ENCODE peak calls at places on chromosomes 1 and 21, in eight cellular contexts. L, D, V, H, K, Z, B and A are unnamed samples.

GRCh38 chr1:3775498-3776230 is 3.1 kb downstream of the SMIM1 start:
- DNase-seq in L (peak), D (peak), V (no peak), H (peak), K (peak), Z (peak), B (peak), A (peak)

GRCh38 chr21:32817206-32817605 is 45.7 kb upstream of the PAXBP1 start:
- DNase-seq in L (no peak), D (no peak), V (no peak), H (no peak), K (no peak), Z (peak), B (no peak), A (no peak)

GRCh38 chr1:202173993-202174392 is 13.6 kb upstream of the PTPN7 start:
- DNase-seq in L (no peak), D (no peak), V (no peak), H (no peak), K (no peak), Z (no peak), B (no peak), A (no peak)

GRCh38 chr1:29836626-29837305 is 600.4 kb downstream of the PTPRU start:
- DNase-seq in L (no peak), D (no peak), V (no peak), H (no peak), K (no peak), Z (no peak), B (no peak), A (no peak)

GRCh38 chr21:36323032-36323431 is 3.0 kb downstream of the MORC3 start:
- DNase-seq in L (no peak), D (peak), V (no peak), H (peak), K (no peak), Z (no peak), B (no peak), A (peak)

GRCh38 chr21:39258207-39258606 is 55.2 kb downstream of the BRWD1 start:
- DNase-seq in L (no peak), D (no peak), V (no peak), H (no peak), K (no peak), Z (peak), B (no peak), A (no peak)

GRCh38 chr1:79638382-79638781 is 631.9 kb upstream of the ADGRL4 start:
- DNase-seq in L (no peak), D (no peak), V (no peak), H (no peak), K (no peak), Z (no peak), B (no peak), A (no peak)

GRCh38 chr21:45249626-45250025 is 38.1 kb downstream of the POFUT2 start:
- DNase-seq in L (no peak), D (no peak), V (no peak), H (no peak), K (no peak), Z (no peak), B (no peak), A (no peak)

GRCh38 chr1:118842462-118843201 is 145.5 kb downstream of the TBX15 start:
- DNase-seq in L (no peak), D (no peak), V (no peak), H (no peak), K (no peak), Z (peak), B (no peak), A (no peak)

GRCh38 chr1:83418558-83418957 is 580.4 kb downstream of the TTLL7 start:
- DNase-seq in L (no peak), D (no peak), V (no peak), H (no peak), K (no peak), Z (no peak), B (no peak), A (no peak)

GRCh38 chr1:207850621-207851407 is 60.1 kb downstream of the CD34 start:
- DNase-seq in L (no peak), D (no peak), V (no peak), H (no peak), K (no peak), Z (no peak), B (no peak), A (no peak)

GRCh38 chr1:201471772-201472171 is 2.8 kb upstream of the PHLDA3 start:
- DNase-seq in L (no peak), D (peak), V (no peak), H (peak), K (no peak), Z (no peak), B (no peak), A (peak)

GRCh38 chr1:208183977-208184901 is 59.9 kb downstream of the PLXNA2 start:
- DNase-seq in L (no peak), D (peak), V (no peak), H (peak), K (no peak), Z (peak), B (no peak), A (peak)

GRCh38 chr1:107057197-107058133 is 991 bp downstream of the PRMT6 start:
- DNase-seq in L (peak), D (peak), V (peak), H (peak), K (peak), Z (peak), B (peak), A (peak)

GRCh38 chr1:221708076-221708571 is 33.8 kb downstream of the DUSP10 start:
- DNase-seq in L (peak), D (no peak), V (no peak), H (peak), K (peak), Z (no peak), B (no peak), A (no peak)

GRCh38 chr1:225693085-225693698 is 40.3 kb upstream of the ENAH start:
- DNase-seq in L (no peak), D (no peak), V (no peak), H (no peak), K (no peak), Z (no peak), B (no peak), A (no peak)

GRCh38 chr1:25549273-25550154 is 6.1 kb downstream of the LDLRAP1 start:
- DNase-seq in L (peak), D (no peak), V (no peak), H (no peak), K (peak), Z (peak), B (peak), A (no peak)

GRCh38 chr1:113168946-113169345 is 95.9 kb downstream of the LRIG2 start:
- DNase-seq in L (no peak), D (no peak), V (no peak), H (no peak), K (no peak), Z (no peak), B (no peak), A (no peak)

GRCh38 chr1:211935448-211935970 is 99.8 kb downstream of the INTS7 start:
- DNase-seq in L (peak), D (no peak), V (no peak), H (no peak), K (no peak), Z (no peak), B (peak), A (no peak)

GRCh38 chr1:74713849-74714248 is 19.0 kb downstream of the CRYZ start:
- DNase-seq in L (no peak), D (no peak), V (no peak), H (no peak), K (no peak), Z (no peak), B (no peak), A (no peak)

GRCh38 chr1:28740118-28740517 is 3.4 kb downstream of the YTHDF2 start:
- DNase-seq in L (no peak), D (no peak), V (no peak), H (no peak), K (no peak), Z (no peak), B (no peak), A (no peak)

GRCh38 chr21:18677632-18678031 is 274.0 kb upstream of the TMPRSS15 start:
- DNase-seq in L (no peak), D (no peak), V (no peak), H (no peak), K (no peak), Z (no peak), B (no peak), A (no peak)

GRCh38 chr1:184563308-184563707 is 176.5 kb downstream of the C1orf21 start:
- DNase-seq in L (peak), D (peak), V (no peak), H (peak), K (no peak), Z (peak), B (no peak), A (peak)

GRCh38 chr1:169550294-169550693 is 36.0 kb downstream of the F5 start:
- DNase-seq in L (peak), D (peak), V (no peak), H (peak), K (no peak), Z (peak), B (no peak), A (peak)

GRCh38 chr1:16236495-16237342 is at the start of gene CPLANE2:
- DNase-seq in L (peak), D (peak), V (peak), H (peak), K (peak), Z (peak), B (peak), A (peak)

GRCh38 chr21:15732290-15732995 is 2.7 kb downstream of the USP25 start:
- DNase-seq in L (peak), D (no peak), V (no peak), H (peak), K (no peak), Z (peak), B (no peak), A (no peak)

GRCh38 chr1:183290628-183291027 is 104.6 kb downstream of the LAMC2 start:
- DNase-seq in L (no peak), D (no peak), V (no peak), H (no peak), K (no peak), Z (no peak), B (no peak), A (no peak)

GRCh38 chr1:86757272-86757984 is 53.1 kb downstream of the SH3GLB1 start:
- DNase-seq in L (no peak), D (peak), V (no peak), H (peak), K (no peak), Z (peak), B (no peak), A (peak)

GRCh38 chr1:93638307-93638847 is 43.3 kb downstream of the BCAR3 start:
- DNase-seq in L (no peak), D (no peak), V (no peak), H (no peak), K (no peak), Z (peak), B (no peak), A (no peak)

GRCh38 chr1:16413191-16413590 is 24.0 kb downstream of the SPATA21 start:
- DNase-seq in L (no peak), D (no peak), V (no peak), H (no peak), K (no peak), Z (no peak), B (no peak), A (no peak)